ENCODE peak calls at places on chromosomes 16 and 17, in six cellular contexts. One of them, this sample, is unnamed.

GRCh38 chr16:77657016-77657415 is 65.3 kb upstream of the NUDT7 start:
- DNase-seq in thoracic aorta: no peak
- DNase-seq in lung: no peak
- DNase-seq in fibroblast of the aortic adventitia: peak; percentile 17
- DNase-seq in WERI-Rb-1: no peak
- DNase-seq in neural progenitor cell: peak; percentile 31
- DNase-seq in this sample: peak; percentile 35

GRCh38 chr17:63646492-63646815 is 24.2 kb downstream of the MAP3K3 start:
- DNase-seq in thoracic aorta: no peak
- DNase-seq in lung: no peak
- DNase-seq in fibroblast of the aortic adventitia: no peak
- DNase-seq in WERI-Rb-1: no peak
- DNase-seq in neural progenitor cell: no peak
- DNase-seq in this sample: no peak

GRCh38 chr17:48048321-48049140 is at the start of gene NFE2L1:
- DNase-seq in thoracic aorta: peak; percentile 74
- DNase-seq in lung: peak; percentile 94
- DNase-seq in fibroblast of the aortic adventitia: peak; percentile 94
- DNase-seq in WERI-Rb-1: peak; percentile 97
- DNase-seq in neural progenitor cell: no peak
- DNase-seq in this sample: peak; percentile 94

GRCh38 chr16:3879887-3880564 is 487 bp downstream of the CREBBP start:
- DNase-seq in thoracic aorta: no peak
- DNase-seq in lung: peak; percentile 72
- DNase-seq in fibroblast of the aortic adventitia: peak; percentile 44
- DNase-seq in WERI-Rb-1: peak; percentile 68
- DNase-seq in neural progenitor cell: peak; percentile 82
- DNase-seq in this sample: peak; percentile 60

GRCh38 chr17:59341922-59342321 is 10.5 kb downstream of the YPEL2 start:
- DNase-seq in thoracic aorta: no peak
- DNase-seq in lung: no peak
- DNase-seq in fibroblast of the aortic adventitia: no peak
- DNase-seq in WERI-Rb-1: no peak
- DNase-seq in neural progenitor cell: no peak
- DNase-seq in this sample: no peak

GRCh38 chr17:7947651-7948050 is 15.6 kb downstream of the CNTROB start:
- DNase-seq in thoracic aorta: no peak
- DNase-seq in lung: no peak
- DNase-seq in fibroblast of the aortic adventitia: peak; percentile 61
- DNase-seq in WERI-Rb-1: no peak
- DNase-seq in neural progenitor cell: no peak
- DNase-seq in this sample: peak; percentile 29

GRCh38 chr16:4909825-4910224 is 27.1 kb downstream of the PPL start:
- DNase-seq in thoracic aorta: no peak
- DNase-seq in lung: no peak
- DNase-seq in fibroblast of the aortic adventitia: no peak
- DNase-seq in WERI-Rb-1: no peak
- DNase-seq in neural progenitor cell: no peak
- DNase-seq in this sample: no peak

GRCh38 chr17:35291802-35292201 is 48.9 kb downstream of the SLFN5 start:
- DNase-seq in thoracic aorta: no peak
- DNase-seq in lung: no peak
- DNase-seq in fibroblast of the aortic adventitia: peak; percentile 67
- DNase-seq in WERI-Rb-1: no peak
- DNase-seq in neural progenitor cell: no peak
- DNase-seq in this sample: peak; percentile 89

GRCh38 chr16:12439443-12440232 is 364.0 kb downstream of the CPPED1 start:
- DNase-seq in thoracic aorta: no peak
- DNase-seq in lung: no peak
- DNase-seq in fibroblast of the aortic adventitia: no peak
- DNase-seq in WERI-Rb-1: no peak
- DNase-seq in neural progenitor cell: no peak
- DNase-seq in this sample: no peak

GRCh38 chr17:82384730-82385429 is 13.3 kb downstream of the UTS2R start:
- DNase-seq in thoracic aorta: peak; percentile 45
- DNase-seq in lung: peak; percentile 55
- DNase-seq in fibroblast of the aortic adventitia: peak; percentile 38
- DNase-seq in WERI-Rb-1: peak; percentile 92
- DNase-seq in neural progenitor cell: no peak
- DNase-seq in this sample: no peak

GRCh38 chr16:7303677-7304200 is 28.9 kb upstream of the RBFOX1 start:
- DNase-seq in thoracic aorta: no peak
- DNase-seq in lung: no peak
- DNase-seq in fibroblast of the aortic adventitia: no peak
- DNase-seq in WERI-Rb-1: no peak
- DNase-seq in neural progenitor cell: peak; percentile 44
- DNase-seq in this sample: no peak

GRCh38 chr17:42047343-42047742 is 3.1 kb downstream of the C17orf113 start:
- DNase-seq in thoracic aorta: no peak
- DNase-seq in lung: no peak
- DNase-seq in fibroblast of the aortic adventitia: no peak
- DNase-seq in WERI-Rb-1: no peak
- DNase-seq in neural progenitor cell: no peak
- DNase-seq in this sample: no peak

GRCh38 chr17:57370051-57370581 is 113.8 kb downstream of the MSI2 start:
- DNase-seq in thoracic aorta: no peak
- DNase-seq in lung: no peak
- DNase-seq in fibroblast of the aortic adventitia: peak; percentile 60
- DNase-seq in WERI-Rb-1: no peak
- DNase-seq in neural progenitor cell: peak; percentile 18
- DNase-seq in this sample: peak; percentile 92

GRCh38 chr16:57704011-57704904 is 9.7 kb downstream of the DRC7 start:
- DNase-seq in thoracic aorta: no peak
- DNase-seq in lung: no peak
- DNase-seq in fibroblast of the aortic adventitia: no peak
- DNase-seq in WERI-Rb-1: no peak
- DNase-seq in neural progenitor cell: no peak
- DNase-seq in this sample: no peak

GRCh38 chr16:24845726-24846547 is at the start of gene SLC5A11:
- DNase-seq in thoracic aorta: no peak
- DNase-seq in lung: no peak
- DNase-seq in fibroblast of the aortic adventitia: no peak
- DNase-seq in WERI-Rb-1: no peak
- DNase-seq in neural progenitor cell: no peak
- DNase-seq in this sample: no peak

GRCh38 chr17:68057531-68057952 is 22.0 kb downstream of the KPNA2 start:
- DNase-seq in thoracic aorta: no peak
- DNase-seq in lung: no peak
- DNase-seq in fibroblast of the aortic adventitia: peak; percentile 65
- DNase-seq in WERI-Rb-1: peak; percentile 54
- DNase-seq in neural progenitor cell: no peak
- DNase-seq in this sample: peak; percentile 66

GRCh38 chr17:34584805-34585416 is 5.5 kb downstream of the TMEM132E start:
- DNase-seq in thoracic aorta: no peak
- DNase-seq in lung: no peak
- DNase-seq in fibroblast of the aortic adventitia: peak; percentile 9
- DNase-seq in WERI-Rb-1: peak; percentile 43
- DNase-seq in neural progenitor cell: peak; percentile 29
- DNase-seq in this sample: peak; percentile 29

GRCh38 chr17:29710891-29711418 is 88.2 kb upstream of the CORO6 start:
- DNase-seq in thoracic aorta: no peak
- DNase-seq in lung: no peak
- DNase-seq in fibroblast of the aortic adventitia: peak; percentile 47
- DNase-seq in WERI-Rb-1: peak; percentile 13
- DNase-seq in neural progenitor cell: no peak
- DNase-seq in this sample: no peak

GRCh38 chr17:67974598-67975066 is 21.6 kb downstream of the C17orf58 start:
- DNase-seq in thoracic aorta: no peak
- DNase-seq in lung: no peak
- DNase-seq in fibroblast of the aortic adventitia: no peak
- DNase-seq in WERI-Rb-1: no peak
- DNase-seq in neural progenitor cell: peak; percentile 65
- DNase-seq in this sample: no peak

GRCh38 chr16:57773680-57774295 is 28.5 kb downstream of the KIFC3 start:
- DNase-seq in thoracic aorta: no peak
- DNase-seq in lung: no peak
- DNase-seq in fibroblast of the aortic adventitia: no peak
- DNase-seq in WERI-Rb-1: no peak
- DNase-seq in neural progenitor cell: no peak
- DNase-seq in this sample: no peak

GRCh38 chr16:57781741-57782606 is 20.3 kb downstream of the KIFC3 start:
- DNase-seq in thoracic aorta: no peak
- DNase-seq in lung: no peak
- DNase-seq in fibroblast of the aortic adventitia: peak; percentile 47
- DNase-seq in WERI-Rb-1: no peak
- DNase-seq in neural progenitor cell: no peak
- DNase-seq in this sample: peak; percentile 55

GRCh38 chr17:57913576-57914273 is 41.5 kb downstream of the CUEDC1 start:
- DNase-seq in thoracic aorta: no peak
- DNase-seq in lung: no peak
- DNase-seq in fibroblast of the aortic adventitia: peak; percentile 40
- DNase-seq in WERI-Rb-1: no peak
- DNase-seq in neural progenitor cell: no peak
- DNase-seq in this sample: no peak

GRCh38 chr16:89002851-89003830 is 26.1 kb upstream of the CBFA2T3 start:
- DNase-seq in thoracic aorta: no peak
- DNase-seq in lung: no peak
- DNase-seq in fibroblast of the aortic adventitia: no peak
- DNase-seq in WERI-Rb-1: no peak
- DNase-seq in neural progenitor cell: no peak
- DNase-seq in this sample: no peak

GRCh38 chr17:44144966-44145739 is 3.4 kb downstream of the HROB start:
- DNase-seq in thoracic aorta: no peak
- DNase-seq in lung: no peak
- DNase-seq in fibroblast of the aortic adventitia: peak; percentile 61
- DNase-seq in WERI-Rb-1: no peak
- DNase-seq in neural progenitor cell: no peak
- DNase-seq in this sample: peak; percentile 27

GRCh38 chr17:38798614-38799500 is 499 bp downstream of the PIP4K2B start:
- DNase-seq in thoracic aorta: peak; percentile 8
- DNase-seq in lung: peak; percentile 40
- DNase-seq in fibroblast of the aortic adventitia: peak; percentile 42
- DNase-seq in WERI-Rb-1: no peak
- DNase-seq in neural progenitor cell: peak; percentile 57
- DNase-seq in this sample: peak; percentile 47

GRCh38 chr16:8831450-8832382 is 34.1 kb downstream of the PMM2 start:
- DNase-seq in thoracic aorta: no peak
- DNase-seq in lung: no peak
- DNase-seq in fibroblast of the aortic adventitia: no peak
- DNase-seq in WERI-Rb-1: no peak
- DNase-seq in neural progenitor cell: peak; percentile 74
- DNase-seq in this sample: no peak

GRCh38 chr17:17175917-17176316 is 30.2 kb downstream of the PLD6 start:
- DNase-seq in thoracic aorta: no peak
- DNase-seq in lung: no peak
- DNase-seq in fibroblast of the aortic adventitia: no peak
- DNase-seq in WERI-Rb-1: no peak
- DNase-seq in neural progenitor cell: no peak
- DNase-seq in this sample: no peak

DNA sequence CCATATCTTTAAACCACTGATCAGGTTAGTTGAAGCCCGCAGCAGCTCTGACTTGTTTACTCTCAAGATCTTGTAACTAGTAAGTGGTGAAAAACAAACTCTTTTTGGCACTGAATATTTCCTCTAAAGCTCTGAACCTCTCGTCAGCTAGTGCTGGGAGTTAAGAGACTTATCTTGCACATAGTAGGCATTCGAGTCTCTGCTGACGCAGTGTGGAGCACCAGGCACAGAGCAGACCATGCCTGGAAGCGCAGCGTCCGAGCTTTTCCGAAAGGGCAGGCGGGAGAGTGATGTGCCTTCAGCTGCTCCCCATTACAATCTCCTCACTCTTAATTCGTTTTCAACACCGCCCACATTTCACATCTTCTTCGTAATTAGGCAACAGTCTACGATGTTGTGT is 63.0 kb downstream of the SMG6 start:
- DNase-seq in thoracic aorta: no peak
- DNase-seq in lung: no peak
- DNase-seq in fibroblast of the aortic adventitia: no peak
- DNase-seq in WERI-Rb-1: no peak
- DNase-seq in neural progenitor cell: no peak
- DNase-seq in this sample: no peak
- H3K4me3 ChIP-seq in thoracic aorta: no peak overlapping the region
- H3K4me3 ChIP-seq in lung: no peak overlapping the region
- H3K4me3 ChIP-seq in fibroblast of the aortic adventitia: peak overlapping the region; percentile 26
- H3K4me3 ChIP-seq in WERI-Rb-1: no peak overlapping the region
- H3K4me3 ChIP-seq in neural progenitor cell: no peak overlapping the region
- H3K4me3 ChIP-seq in this sample: peak overlapping the region; percentile 15

DNA sequence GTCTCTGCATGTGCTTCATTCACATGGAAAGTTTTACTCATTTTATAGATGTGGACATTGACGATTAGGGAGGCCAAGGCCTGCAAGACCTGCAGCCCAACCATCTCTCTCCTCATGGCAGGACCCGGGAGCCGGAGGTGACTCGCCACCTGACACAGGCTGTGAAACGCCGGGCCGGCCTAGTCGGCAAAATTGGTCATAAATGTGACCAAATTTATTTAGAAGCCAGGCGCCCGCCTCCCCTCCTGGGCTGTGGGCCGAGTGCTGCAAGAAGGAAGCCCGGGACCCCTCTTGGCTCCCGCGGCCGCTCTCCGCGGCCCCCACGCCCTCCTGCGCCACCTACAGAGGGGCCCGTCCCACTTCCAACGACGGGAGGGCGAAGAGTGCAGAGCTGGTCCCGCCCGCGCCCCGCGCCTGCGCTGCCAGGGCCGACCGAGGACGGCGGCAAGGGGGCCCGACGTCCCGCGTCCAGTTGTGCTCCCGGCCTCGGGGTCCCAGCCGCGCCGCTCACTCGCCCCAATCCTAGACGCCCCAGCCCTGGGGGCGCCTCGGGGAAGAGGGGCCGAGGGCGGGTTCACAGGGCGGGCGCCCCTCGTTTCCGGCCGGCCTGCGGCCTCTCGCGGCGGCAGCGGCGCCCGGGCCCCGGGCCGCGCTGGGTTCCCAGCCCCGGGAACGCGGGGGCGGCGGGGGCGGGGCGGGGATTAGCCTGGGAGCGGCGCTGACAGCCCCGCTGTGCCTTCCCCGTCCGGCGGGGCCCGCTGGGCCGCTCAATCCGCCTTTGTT is 47.5 kb downstream of the WNT3 start:
- DNase-seq in thoracic aorta: no peak
- DNase-seq in lung: no peak
- DNase-seq in fibroblast of the aortic adventitia: no peak
- DNase-seq in WERI-Rb-1: peak; percentile 85
- DNase-seq in neural progenitor cell: peak; percentile 92
- DNase-seq in this sample: peak; percentile 30
- TF ChIP-seq CTCF in thoracic aorta: no peak
- TF ChIP-seq CTCF in lung: no peak
- TF ChIP-seq CTCF in fibroblast of the aortic adventitia: no peak
- TF ChIP-seq CTCF in WERI-Rb-1: peak; percentile 14
- TF ChIP-seq CTCF in neural progenitor cell: no peak
- TF ChIP-seq CTCF in this sample: no peak

GRCh38 chr17:4600563-4600962 is 16.2 kb downstream of the SMTNL2 start:
- DNase-seq in thoracic aorta: no peak
- DNase-seq in lung: no peak
- DNase-seq in fibroblast of the aortic adventitia: no peak
- DNase-seq in WERI-Rb-1: peak; percentile 67
- DNase-seq in neural progenitor cell: peak; percentile 48
- DNase-seq in this sample: no peak
- H3K4me3 ChIP-seq in thoracic aorta: no peak overlapping the region
- H3K4me3 ChIP-seq in lung: no peak overlapping the region
- H3K4me3 ChIP-seq in fibroblast of the aortic adventitia: no peak overlapping the region
- H3K4me3 ChIP-seq in WERI-Rb-1: no peak overlapping the region
- H3K4me3 ChIP-seq in neural progenitor cell: peak overlapping the region; percentile 25
- H3K4me3 ChIP-seq in this sample: no peak overlapping the region

DNA sequence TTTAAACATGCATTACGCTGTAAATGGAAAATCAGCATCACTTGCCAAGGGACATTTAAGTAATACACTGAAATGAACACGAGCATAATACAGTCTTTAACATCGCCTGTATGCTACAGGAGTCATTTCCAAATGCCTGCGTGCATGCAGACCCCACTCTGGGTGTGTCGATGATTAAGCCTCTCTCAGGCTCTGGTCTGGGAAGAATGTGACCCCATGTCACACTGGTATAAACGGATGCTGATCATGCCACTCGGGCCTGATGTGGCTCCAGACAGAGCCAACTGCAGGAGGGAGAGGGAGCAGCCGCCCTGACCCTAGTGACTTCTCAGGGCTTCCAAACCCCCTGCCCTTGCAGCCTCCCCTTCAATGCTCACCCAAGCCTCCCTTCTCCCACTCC is 10.8 kb downstream of the EMP2 start:
- DNase-seq in thoracic aorta: no peak
- DNase-seq in lung: no peak
- DNase-seq in fibroblast of the aortic adventitia: no peak
- DNase-seq in WERI-Rb-1: no peak
- DNase-seq in neural progenitor cell: no peak
- DNase-seq in this sample: no peak
- TF ChIP-seq CTCF in thoracic aorta: no peak
- TF ChIP-seq CTCF in lung: no peak
- TF ChIP-seq CTCF in fibroblast of the aortic adventitia: no peak
- TF ChIP-seq CTCF in WERI-Rb-1: no peak
- TF ChIP-seq CTCF in neural progenitor cell: no peak
- TF ChIP-seq CTCF in this sample: no peak